ENCODE peak calls at places on chromosomes 11 and 22, in ten cellular contexts. One of them, this sample, is unnamed.

GRCh38 chr11:26992031-26992541 is 1.8 kb upstream of the FIBIN start:
- DNase-seq in WTC11: no peak
- DNase-seq in cardiac fibroblast: peak; percentile 96
- DNase-seq in fibroblast of lung: peak; percentile 96
- DNase-seq in endodermal cell: no peak
- DNase-seq in astrocyte of the spinal cord: peak; percentile 82
- DNase-seq in GM10248: no peak
- DNase-seq in GM12865: no peak
- DNase-seq in CD4-positive, alpha-beta T cell: no peak
- DNase-seq in stomach: no peak
- DNase-seq in this sample: no peak

GRCh38 chr11:2801711-2802388 is 83.7 kb downstream of the CDKN1C start:
- DNase-seq in CD4-positive, alpha-beta T cell: no peak
- DNase-seq in stomach: peak; percentile 23
- DNase-seq in endodermal cell: peak; percentile 12
- DNase-seq in astrocyte of the spinal cord: no peak
- DNase-seq in cardiac fibroblast: no peak
- DNase-seq in GM12865: no peak
- DNase-seq in WTC11: peak; percentile 10
- DNase-seq in GM10248: no peak
- DNase-seq in fibroblast of lung: no peak
- DNase-seq in this sample: no peak

GRCh38 chr11:129374081-129374992 is 1.3 kb upstream of the BARX2 start:
- DNase-seq in astrocyte of the spinal cord: no peak
- DNase-seq in fibroblast of lung: peak; percentile 10
- DNase-seq in stomach: no peak
- DNase-seq in WTC11: peak; percentile 28
- DNase-seq in cardiac fibroblast: no peak
- DNase-seq in GM10248: no peak
- DNase-seq in endodermal cell: peak; percentile 75
- DNase-seq in CD4-positive, alpha-beta T cell: no peak
- DNase-seq in GM12865: no peak
- DNase-seq in this sample: no peak

GRCh38 chr11:79570104-79570503 is 129.3 kb upstream of the TENM4 start:
- DNase-seq in cardiac fibroblast: no peak
- DNase-seq in WTC11: no peak
- DNase-seq in fibroblast of lung: no peak
- DNase-seq in astrocyte of the spinal cord: no peak
- DNase-seq in endodermal cell: no peak
- DNase-seq in stomach: no peak
- DNase-seq in GM12865: no peak
- DNase-seq in CD4-positive, alpha-beta T cell: no peak
- DNase-seq in GM10248: no peak
- DNase-seq in this sample: no peak

GRCh38 chr11:102824541-102824940 is 18.9 kb downstream of the MMP3 start:
- DNase-seq in stomach: no peak
- DNase-seq in cardiac fibroblast: no peak
- DNase-seq in fibroblast of lung: no peak
- DNase-seq in astrocyte of the spinal cord: no peak
- DNase-seq in CD4-positive, alpha-beta T cell: no peak
- DNase-seq in WTC11: no peak
- DNase-seq in endodermal cell: no peak
- DNase-seq in GM12865: no peak
- DNase-seq in GM10248: no peak
- DNase-seq in this sample: no peak

GRCh38 chr11:20488352-20488751 is 100.8 kb downstream of the PRMT3 start:
- DNase-seq in WTC11: no peak
- DNase-seq in cardiac fibroblast: no peak
- DNase-seq in CD4-positive, alpha-beta T cell: no peak
- DNase-seq in GM10248: no peak
- DNase-seq in astrocyte of the spinal cord: peak; percentile 5
- DNase-seq in fibroblast of lung: no peak
- DNase-seq in GM12865: no peak
- DNase-seq in endodermal cell: no peak
- DNase-seq in stomach: no peak
- DNase-seq in this sample: no peak

GRCh38 chr11:15157181-15157580 is 42.5 kb downstream of the INSC start:
- DNase-seq in stomach: no peak
- DNase-seq in CD4-positive, alpha-beta T cell: no peak
- DNase-seq in GM10248: no peak
- DNase-seq in GM12865: no peak
- DNase-seq in astrocyte of the spinal cord: peak; percentile 89
- DNase-seq in cardiac fibroblast: peak; percentile 92
- DNase-seq in fibroblast of lung: peak; percentile 79
- DNase-seq in endodermal cell: no peak
- DNase-seq in WTC11: no peak
- DNase-seq in this sample: no peak

GRCh38 chr11:9719949-9720646 is 56.2 kb downstream of the SWAP70 start:
- DNase-seq in WTC11: no peak
- DNase-seq in astrocyte of the spinal cord: no peak
- DNase-seq in fibroblast of lung: no peak
- DNase-seq in GM10248: peak; percentile 26
- DNase-seq in cardiac fibroblast: peak; percentile 25
- DNase-seq in CD4-positive, alpha-beta T cell: no peak
- DNase-seq in endodermal cell: no peak
- DNase-seq in GM12865: peak; percentile 37
- DNase-seq in stomach: no peak
- DNase-seq in this sample: no peak

GRCh38 chr11:33704240-33705002 is 3.8 kb upstream of the C11orf91 start:
- DNase-seq in GM10248: no peak
- DNase-seq in WTC11: no peak
- DNase-seq in astrocyte of the spinal cord: no peak
- DNase-seq in cardiac fibroblast: peak; percentile 29
- DNase-seq in CD4-positive, alpha-beta T cell: no peak
- DNase-seq in endodermal cell: no peak
- DNase-seq in stomach: no peak
- DNase-seq in fibroblast of lung: no peak
- DNase-seq in GM12865: no peak
- DNase-seq in this sample: no peak

DNA sequence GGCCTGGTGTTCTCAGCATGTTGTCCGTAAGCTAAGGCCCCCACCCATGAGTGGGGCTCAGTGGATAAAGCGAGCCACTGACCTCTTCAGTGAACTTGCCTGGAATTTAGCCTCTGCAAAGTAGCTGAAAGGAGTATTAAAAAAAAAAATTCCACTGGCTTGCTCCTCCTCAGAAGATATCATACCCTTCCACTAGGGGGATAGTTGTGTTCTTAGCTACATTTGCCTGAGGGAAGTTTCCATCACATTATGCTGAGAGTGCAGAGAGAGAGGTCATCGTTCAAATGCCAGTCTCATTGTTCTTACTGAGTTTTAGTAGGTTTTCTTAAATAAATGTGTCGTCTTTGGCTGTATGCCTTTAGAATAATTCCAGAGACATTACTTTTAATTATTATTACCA is 879.7 kb downstream of the JRKL start:
- DNase-seq in cardiac fibroblast: peak; percentile 9
- DNase-seq in WTC11: no peak
- DNase-seq in GM10248: no peak
- DNase-seq in CD4-positive, alpha-beta T cell: no peak
- DNase-seq in astrocyte of the spinal cord: no peak
- DNase-seq in fibroblast of lung: no peak
- DNase-seq in GM12865: peak; percentile 8
- DNase-seq in stomach: no peak
- DNase-seq in endodermal cell: no peak
- DNase-seq in this sample: no peak
- TF ChIP-seq CTCF in cardiac fibroblast: peak; percentile 10
- TF ChIP-seq CTCF in WTC11: peak; percentile 45
- TF ChIP-seq CTCF in GM10248: no peak
- TF ChIP-seq CTCF in CD4-positive, alpha-beta T cell: no peak
- TF ChIP-seq CTCF in astrocyte of the spinal cord: peak; percentile 18
- TF ChIP-seq CTCF in fibroblast of lung: no peak
- TF ChIP-seq CTCF in GM12865: peak; percentile 6
- TF ChIP-seq CTCF in stomach: no peak
- TF ChIP-seq CTCF in endodermal cell: peak; percentile 81
- TF ChIP-seq CTCF in this sample: no peak

DNA sequence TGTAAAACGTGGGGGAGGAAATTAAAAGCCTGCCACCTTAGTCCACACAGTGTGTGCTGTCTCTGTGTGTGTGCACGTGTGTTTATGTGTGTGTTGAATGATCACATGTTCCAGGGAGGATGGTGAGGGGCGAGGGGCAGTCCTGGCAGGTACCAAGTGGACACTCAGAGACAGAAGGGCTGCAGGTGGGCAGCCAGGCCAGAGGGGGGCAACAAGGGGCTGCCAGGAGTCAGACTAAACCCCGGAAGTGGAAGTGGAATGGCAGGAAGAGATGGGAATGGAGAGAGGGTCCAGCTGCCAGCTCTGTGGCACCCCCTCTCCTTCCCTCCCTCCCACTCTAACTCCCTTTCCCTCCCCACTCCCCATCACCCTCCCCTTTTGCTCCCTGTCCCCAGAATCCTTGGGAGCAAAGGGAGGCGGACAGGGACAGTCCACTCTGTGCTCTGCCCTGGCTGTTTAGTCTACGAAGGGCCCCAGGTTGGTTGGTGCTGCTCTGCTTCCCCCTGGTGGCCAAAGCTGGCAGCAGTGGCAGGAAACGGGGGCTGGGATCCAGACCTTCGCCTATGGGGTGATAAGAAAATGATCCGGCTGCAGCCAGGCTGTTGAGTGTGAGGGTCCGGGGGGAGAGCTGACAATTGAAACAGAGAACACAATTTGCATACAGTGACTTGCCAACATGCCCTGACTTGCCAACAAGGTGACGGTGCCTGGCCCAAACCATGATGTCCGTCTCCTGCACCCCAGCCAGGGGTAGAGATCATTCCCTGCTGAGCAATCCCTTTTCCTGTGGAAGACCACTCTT is 24.4 kb downstream of the P2RY2 start:
- DNase-seq in stomach: peak; percentile 82
- DNase-seq in GM10248: peak; percentile 88
- DNase-seq in GM12865: peak; percentile 86
- DNase-seq in astrocyte of the spinal cord: peak; percentile 70
- DNase-seq in CD4-positive, alpha-beta T cell: peak; percentile 54
- DNase-seq in endodermal cell: peak; percentile 97
- DNase-seq in WTC11: peak; percentile 87
- DNase-seq in fibroblast of lung: peak; percentile 67
- DNase-seq in cardiac fibroblast: peak; percentile 75
- DNase-seq in this sample: peak; percentile 46
- TF ChIP-seq CTCF in stomach: peak; percentile 82
- TF ChIP-seq CTCF in GM10248: peak; percentile 86
- TF ChIP-seq CTCF in GM12865: peak; percentile 97
- TF ChIP-seq CTCF in astrocyte of the spinal cord: peak; percentile 98
- TF ChIP-seq CTCF in CD4-positive, alpha-beta T cell: peak; percentile 84
- TF ChIP-seq CTCF in endodermal cell: peak; percentile 94
- TF ChIP-seq CTCF in WTC11: peak; percentile 67
- TF ChIP-seq CTCF in fibroblast of lung: peak; percentile 92
- TF ChIP-seq CTCF in cardiac fibroblast: peak; percentile 96
- TF ChIP-seq CTCF in this sample: peak; percentile 39

GRCh38 chr11:115469361-115469760 is 34.9 kb downstream of the CADM1 start:
- DNase-seq in astrocyte of the spinal cord: no peak
- DNase-seq in GM10248: peak; percentile 7
- DNase-seq in GM12865: peak; percentile 47
- DNase-seq in cardiac fibroblast: no peak
- DNase-seq in CD4-positive, alpha-beta T cell: no peak
- DNase-seq in stomach: no peak
- DNase-seq in WTC11: no peak
- DNase-seq in fibroblast of lung: no peak
- DNase-seq in endodermal cell: no peak
- DNase-seq in this sample: no peak
- TF ChIP-seq CTCF in astrocyte of the spinal cord: no peak
- TF ChIP-seq CTCF in GM10248: no peak
- TF ChIP-seq CTCF in GM12865: no peak
- TF ChIP-seq CTCF in cardiac fibroblast: no peak
- TF ChIP-seq CTCF in CD4-positive, alpha-beta T cell: no peak
- TF ChIP-seq CTCF in stomach: no peak
- TF ChIP-seq CTCF in WTC11: no peak
- TF ChIP-seq CTCF in fibroblast of lung: no peak
- TF ChIP-seq CTCF in endodermal cell: no peak
- TF ChIP-seq CTCF in this sample: no peak

GRCh38 chr11:22244986-22245592 is 52.2 kb downstream of the ANO5 start:
- DNase-seq in CD4-positive, alpha-beta T cell: no peak
- DNase-seq in WTC11: peak; percentile 46
- DNase-seq in astrocyte of the spinal cord: peak; percentile 37
- DNase-seq in endodermal cell: peak; percentile 78
- DNase-seq in cardiac fibroblast: peak; percentile 54
- DNase-seq in GM12865: peak; percentile 53
- DNase-seq in GM10248: peak; percentile 5
- DNase-seq in stomach: peak; percentile 47
- DNase-seq in fibroblast of lung: peak; percentile 30
- DNase-seq in this sample: peak; percentile 22
- TF ChIP-seq CTCF in CD4-positive, alpha-beta T cell: peak; percentile 58
- TF ChIP-seq CTCF in WTC11: peak; percentile 33
- TF ChIP-seq CTCF in astrocyte of the spinal cord: peak; percentile 69
- TF ChIP-seq CTCF in endodermal cell: peak; percentile 77
- TF ChIP-seq CTCF in cardiac fibroblast: peak; percentile 74
- TF ChIP-seq CTCF in GM12865: peak; percentile 62
- TF ChIP-seq CTCF in GM10248: peak; percentile 46
- TF ChIP-seq CTCF in stomach: peak; percentile 11
- TF ChIP-seq CTCF in fibroblast of lung: peak; percentile 67
- TF ChIP-seq CTCF in this sample: peak; percentile 56

GRCh38 chr22:40193429-40194421 is 16.0 kb downstream of the TNRC6B start:
- DNase-seq in cardiac fibroblast: peak; percentile 49
- DNase-seq in stomach: no peak
- DNase-seq in GM10248: no peak
- DNase-seq in CD4-positive, alpha-beta T cell: no peak
- DNase-seq in fibroblast of lung: peak; percentile 62
- DNase-seq in astrocyte of the spinal cord: peak; percentile 62
- DNase-seq in endodermal cell: peak; percentile 81
- DNase-seq in GM12865: no peak
- DNase-seq in WTC11: peak; percentile 36
- DNase-seq in this sample: peak; percentile 36
- TF ChIP-seq CTCF in cardiac fibroblast: peak; percentile 23
- TF ChIP-seq CTCF in stomach: no peak
- TF ChIP-seq CTCF in GM10248: no peak
- TF ChIP-seq CTCF in CD4-positive, alpha-beta T cell: no peak
- TF ChIP-seq CTCF in fibroblast of lung: peak; percentile 48
- TF ChIP-seq CTCF in astrocyte of the spinal cord: peak; percentile 51
- TF ChIP-seq CTCF in endodermal cell: peak; percentile 68
- TF ChIP-seq CTCF in GM12865: peak; percentile 2
- TF ChIP-seq CTCF in WTC11: no peak
- TF ChIP-seq CTCF in this sample: peak; percentile 27

DNA sequence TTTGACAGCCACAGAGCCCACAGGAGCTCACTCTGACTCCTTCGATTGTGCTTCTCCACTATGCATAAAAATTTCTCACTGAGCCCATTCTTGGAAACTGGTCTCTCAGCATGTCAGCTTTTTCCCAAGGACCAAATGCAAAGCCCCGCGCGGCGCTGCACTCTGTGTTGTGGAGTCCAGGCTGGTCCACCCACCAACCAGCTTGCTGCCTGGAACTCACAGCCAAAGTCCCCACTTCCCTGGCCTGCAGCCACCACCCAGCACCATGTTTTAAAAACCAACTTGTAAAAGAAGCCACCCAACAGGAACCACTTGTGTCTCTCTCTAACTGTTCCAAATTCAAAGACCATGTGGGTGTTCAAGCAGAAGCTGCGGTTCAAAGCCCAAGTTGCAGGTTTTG is 124.4 kb downstream of the SPATA19 start:
- DNase-seq in CD4-positive, alpha-beta T cell: no peak
- DNase-seq in GM12865: no peak
- DNase-seq in endodermal cell: no peak
- DNase-seq in astrocyte of the spinal cord: no peak
- DNase-seq in stomach: no peak
- DNase-seq in GM10248: no peak
- DNase-seq in fibroblast of lung: no peak
- DNase-seq in WTC11: no peak
- DNase-seq in cardiac fibroblast: no peak
- DNase-seq in this sample: no peak
- TF ChIP-seq CTCF in CD4-positive, alpha-beta T cell: no peak
- TF ChIP-seq CTCF in GM12865: no peak
- TF ChIP-seq CTCF in endodermal cell: no peak
- TF ChIP-seq CTCF in astrocyte of the spinal cord: no peak
- TF ChIP-seq CTCF in stomach: no peak
- TF ChIP-seq CTCF in GM10248: no peak
- TF ChIP-seq CTCF in fibroblast of lung: no peak
- TF ChIP-seq CTCF in WTC11: no peak
- TF ChIP-seq CTCF in cardiac fibroblast: no peak
- TF ChIP-seq CTCF in this sample: no peak

GRCh38 chr11:66313321-66314185 is 3.3 kb downstream of the CD248 start:
- DNase-seq in CD4-positive, alpha-beta T cell: no peak
- DNase-seq in stomach: no peak
- DNase-seq in astrocyte of the spinal cord: no peak
- DNase-seq in endodermal cell: peak; percentile 87
- DNase-seq in cardiac fibroblast: peak; percentile 38
- DNase-seq in GM10248: no peak
- DNase-seq in GM12865: no peak
- DNase-seq in fibroblast of lung: peak; percentile 42
- DNase-seq in WTC11: peak; percentile 78
- DNase-seq in this sample: peak; percentile 51
- TF ChIP-seq CTCF in CD4-positive, alpha-beta T cell: no peak
- TF ChIP-seq CTCF in stomach: no peak
- TF ChIP-seq CTCF in astrocyte of the spinal cord: peak; percentile 42
- TF ChIP-seq CTCF in endodermal cell: peak; percentile 65
- TF ChIP-seq CTCF in cardiac fibroblast: peak; percentile 31
- TF ChIP-seq CTCF in GM10248: no peak
- TF ChIP-seq CTCF in GM12865: no peak
- TF ChIP-seq CTCF in fibroblast of lung: peak; percentile 36
- TF ChIP-seq CTCF in WTC11: no peak
- TF ChIP-seq CTCF in this sample: no peak

This sample was measured in activated CD8-positive, alpha-beta T cell treated with anti-CD3 and anti-CD28 coated beads for 36 hours.